ENCODE peak calls at places on chromosomes 11 and 22, in ten cellular contexts. H, O, Z, E, K, D, F, N, X and S are unnamed samples.

GRCh38 chr22:40116496-40117200 is 61.1 kb upstream of the TNRC6B start:
- DNase-seq in O (no peak), Z (no peak), N (no peak), H (no peak), X (no peak), K (no peak), F (no peak), D (peak), E (no peak), S (no peak)

GRCh38 chr11:132683602-132684001 is 848.7 kb downstream of the OPCML start:
- DNase-seq in H (no peak), N (no peak), K (no peak), X (no peak), Z (no peak), E (no peak), D (no peak), F (no peak), O (no peak), S (no peak)

GRCh38 chr22:23906641-23907040 is 12.5 kb downstream of the MIF start:
- DNase-seq in X (no peak), N (no peak), K (no peak), F (no peak), Z (no peak), E (no peak), H (no peak), O (no peak), D (no peak), S (no peak)

GRCh38 chr11:130817608-130817944 is 98.7 kb downstream of the SNX19 start:
- DNase-seq in F (peak), O (no peak), X (no peak), H (peak), K (no peak), N (peak), Z (peak), D (no peak), E (no peak), S (peak)

GRCh38 chr11:8223513-8223899 is 40.2 kb downstream of the LMO1 start:
- DNase-seq in O (no peak), F (peak), H (no peak), D (no peak), Z (no peak), E (no peak), X (no peak), K (no peak), N (no peak), S (no peak)

GRCh38 chr11:79243412-79244174 is 197.2 kb downstream of the TENM4 start:
- DNase-seq in O (no peak), Z (no peak), E (no peak), H (no peak), X (no peak), F (no peak), K (no peak), D (no peak), N (no peak), S (no peak)

GRCh38 chr11:33179431-33179830 is 18.2 kb upstream of the CSTF3 start:
- DNase-seq in O (no peak), D (no peak), K (no peak), X (no peak), H (no peak), F (no peak), E (no peak), N (no peak), Z (no peak), S (no peak)

GRCh38 chr11:85810871-85811611 is at the start of gene SYTL2:
- DNase-seq in F (peak), D (peak), E (peak), K (peak), H (peak), X (peak), Z (peak), N (no peak), O (peak), S (peak)

GRCh38 chr11:93537767-93538261 is 5.4 kb downstream of the SMCO4 start:
- DNase-seq in K (peak), Z (no peak), F (peak), O (no peak), H (no peak), E (no peak), X (no peak), D (no peak), N (no peak), S (peak)

GRCh38 chr11:45948341-45948740 is 25.9 kb downstream of the LARGE2 start:
- DNase-seq in N (no peak), Z (no peak), E (no peak), D (no peak), H (no peak), K (no peak), O (no peak), F (no peak), X (no peak), S (no peak)

GRCh38 chr11:19398772-19399542 is 158.2 kb upstream of the E2F8 start:
- DNase-seq in X (no peak), H (no peak), F (peak), N (peak), E (no peak), O (no peak), Z (no peak), D (no peak), K (no peak), S (no peak)

GRCh38 chr22:50016988-50017700 is 4.6 kb upstream of the IL17REL start:
- DNase-seq in F (no peak), H (no peak), E (peak), N (no peak), O (no peak), Z (no peak), D (peak), K (peak), X (peak), S (no peak)

GRCh38 chr22:42461511-42461910 is 29.3 kb upstream of the NFAM1 start:
- DNase-seq in E (no peak), H (no peak), K (no peak), D (no peak), N (no peak), O (no peak), Z (peak), X (no peak), F (no peak), S (no peak)